ENCODE peak calls at places on chromosomes 4 and X, in four cellular contexts. N is H9, A is IMR-90, P is H1. K is an unnamed sample. For H3K4me1, the result is how much of the 10 kb centered on the place peaks cover.

GRCh38 chr4:108276690-108277089 is 108.0 kb upstream of the LEF1 start:
- DNase-seq in N (no peak), A (no peak), P (no peak), K (no peak)

GRCh38 chrX:12241026-12241425 is 102.8 kb downstream of the FRMPD4 start:
- DNase-seq in N (no peak), A (peak), P (no peak), K (no peak)

GRCh38 chrX:69109706-69110635 is 55.3 kb downstream of the PJA1 start:
- DNase-seq in N (peak), A (peak), P (no peak), K (peak)

GRCh38 chr4:98448923-98449322 is 187.7 kb downstream of the RAP1GDS1 start:
- DNase-seq in N (no peak), A (no peak), P (no peak), K (no peak)

GRCh38 chr4:173301518-173302201 is 32.5 kb downstream of the HMGB2 start:
- DNase-seq in N (no peak), A (peak), P (no peak), K (peak)

GRCh38 chr4:139704915-139705485 is 39.4 kb downstream of the MGST2 start:
- DNase-seq in N (no peak), A (peak), P (no peak), K (peak)

GRCh38 chr4:125313989-125314602 is 659 bp upstream of the FAT4 start:
- DNase-seq in N (no peak), A (peak), P (peak), K (peak)

GRCh38 chr4:14994242-14994641 is 8.0 kb upstream of the CPEB2 start:
- DNase-seq in N (no peak), A (peak), P (no peak), K (peak)

GRCh38 chr4:71009091-71009490 is 15.6 kb downstream of the DCK start:
- DNase-seq in N (no peak), A (peak), P (no peak), K (no peak)

GRCh38 chrX:71953946-71954345 is 43.3 kb downstream of the NHSL2 start:
- DNase-seq in N (no peak), A (no peak), P (no peak), K (no peak)

GRCh38 chr4:56757821-56758400 is 63.6 kb downstream of the SPINK2 start:
- DNase-seq in N (peak), A (peak), P (peak), K (peak)

GRCh38 chrX:10554612-10555270 is 65.6 kb downstream of the MID1 start:
- DNase-seq in N (no peak), A (no peak), P (no peak), K (no peak)
- H3K56ac ChIP-seq in N (no peak), A (no peak), P (no peak), K (no peak)

DNA sequence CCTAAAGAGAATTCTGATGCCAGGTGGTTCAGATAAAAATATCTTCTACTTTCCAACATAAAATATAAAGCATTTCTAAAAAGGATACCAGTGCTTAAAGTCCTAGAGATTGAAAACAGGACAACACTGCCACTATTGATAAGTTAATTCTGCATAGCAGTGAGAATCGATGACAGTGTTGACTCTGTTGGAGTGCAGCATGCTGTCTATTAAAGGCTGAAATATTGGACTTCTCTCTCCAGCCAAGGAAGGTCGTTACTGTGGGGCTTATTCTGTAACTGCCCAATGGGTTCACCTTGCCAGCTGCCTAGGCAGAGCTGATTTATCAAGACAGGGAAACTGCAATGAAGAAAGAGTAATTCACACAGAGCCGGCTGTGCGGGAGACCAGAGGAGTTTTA is 37.7 kb upstream of the PGM2 start:
- DNase-seq in N (no peak), A (no peak), P (no peak), K (no peak)
- H3K18ac ChIP-seq in N (no peak), A (no peak), P (no peak), K (no peak)

DNA sequence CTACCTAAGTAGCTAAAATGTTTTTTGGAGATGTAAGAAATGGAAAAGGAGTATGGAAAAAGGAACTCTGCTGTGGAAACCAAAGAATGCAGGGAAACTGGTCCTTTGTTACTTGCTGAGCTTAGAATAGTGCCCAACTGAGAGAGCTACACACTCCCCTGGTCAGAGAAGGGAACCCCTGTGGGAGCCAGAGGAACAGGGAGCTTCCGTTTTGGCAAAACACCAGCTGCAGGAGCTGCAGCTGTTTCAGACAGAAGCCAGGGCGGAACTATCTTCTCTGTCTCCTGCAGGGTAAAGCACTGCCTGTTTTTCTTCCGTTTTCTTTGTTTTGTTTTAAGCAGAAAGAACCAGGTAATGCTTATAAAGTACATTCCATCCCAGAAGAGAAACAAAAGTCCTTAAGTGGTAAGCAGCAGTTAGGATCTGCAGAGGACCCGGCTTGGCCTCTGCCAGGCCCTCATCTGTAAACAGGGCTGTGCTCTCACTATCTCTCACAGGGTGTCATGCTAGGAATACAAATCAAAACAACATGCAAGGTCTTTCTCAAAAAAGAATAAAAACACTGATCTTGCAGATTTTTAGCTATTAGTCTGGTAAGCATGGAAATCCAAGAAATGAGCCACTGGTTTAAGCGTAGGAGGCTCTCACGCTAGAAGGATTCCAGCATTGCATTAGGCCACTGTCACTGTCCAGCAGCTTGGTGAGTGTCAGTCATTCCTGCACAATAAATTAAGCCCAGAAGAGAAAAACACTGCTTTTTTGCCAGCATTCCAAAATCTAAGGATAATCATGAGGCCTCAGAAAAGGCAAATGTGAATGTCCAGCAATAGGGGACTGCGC is 76.1 kb downstream of the CHST7 start:
- DNase-seq in N (peak), A (peak), P (no peak), K (peak)
- H3K4me1 ChIP-seq in N (under half), A (under half), P (under half), K (under half)

GRCh38 chr4:122674371-122674770 is 53.5 kb upstream of the IL21 start:
- DNase-seq in N (no peak), A (no peak), P (no peak), K (peak)
- H3K56ac ChIP-seq in N (no peak), A (no peak), P (no peak), K (no peak)

GRCh38 chr4:5992171-5993062 is 25.8 kb downstream of the C4orf50 start:
- DNase-seq in N (peak), A (no peak), P (no peak), K (no peak)
- H3K18ac ChIP-seq in N (no peak), A (no peak), P (peak), K (no peak)

GRCh38 chr4:41203169-41203568 is 11.2 kb downstream of the APBB2 start:
- DNase-seq in N (no peak), A (peak), P (no peak), K (no peak)

GRCh38 chr4:41202356-41202755 is 12.0 kb downstream of the APBB2 start:
- DNase-seq in N (no peak), A (no peak), P (no peak), K (no peak)

GRCh38 chr4:41197495-41197894 is 16.8 kb downstream of the APBB2 start:
- DNase-seq in N (no peak), A (no peak), P (no peak), K (no peak)

GRCh38 chr4:41199788-41200187 is 14.6 kb downstream of the APBB2 start:
- DNase-seq in N (no peak), A (no peak), P (no peak), K (no peak)

DNA sequence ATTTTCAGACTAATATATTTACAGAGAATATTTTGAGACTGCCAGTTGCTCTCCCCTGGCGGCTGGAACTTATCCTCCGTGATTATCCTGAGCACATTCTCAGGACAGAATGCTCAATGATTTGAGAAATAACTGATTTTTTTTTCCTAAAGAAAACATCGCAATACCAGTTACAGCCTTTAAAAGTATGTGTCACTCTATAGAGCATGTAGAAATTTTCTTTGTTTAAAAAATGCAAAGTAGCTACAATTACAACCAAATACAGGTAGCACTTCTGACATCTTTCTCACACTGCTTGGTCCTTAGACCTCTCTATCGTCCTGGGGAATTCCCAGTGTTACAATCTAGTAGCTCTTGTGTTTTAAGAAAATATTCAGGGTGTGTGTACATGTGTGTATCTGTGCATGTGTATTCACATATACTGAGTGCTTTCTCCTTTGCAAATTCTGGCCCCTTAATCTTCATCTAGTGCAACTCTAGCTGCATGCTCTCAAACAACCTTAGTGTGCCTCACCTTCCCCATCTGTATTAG is 13.8 kb downstream of the APBB2 start:
- DNase-seq in N (no peak), A (no peak), P (no peak), K (no peak)
- H3K4me1 ChIP-seq in N (under half), A (under half), P (under half), K (under half)

GRCh38 chrX:334331-334891 is 15.8 kb upstream of the GTPBP6 start:
- DNase-seq in N (no peak), A (no peak), P (no peak), K (no peak)
- H3K56ac ChIP-seq in N (no peak), A (no peak), P (no peak), K (no peak)

GRCh38 chr4:8741513-8742226 is 130.0 kb downstream of the HMX1 start:
- DNase-seq in N (no peak), A (no peak), P (peak), K (no peak)
- H3K18ac ChIP-seq in N (no peak), A (no peak), P (no peak), K (no peak)

DNA sequence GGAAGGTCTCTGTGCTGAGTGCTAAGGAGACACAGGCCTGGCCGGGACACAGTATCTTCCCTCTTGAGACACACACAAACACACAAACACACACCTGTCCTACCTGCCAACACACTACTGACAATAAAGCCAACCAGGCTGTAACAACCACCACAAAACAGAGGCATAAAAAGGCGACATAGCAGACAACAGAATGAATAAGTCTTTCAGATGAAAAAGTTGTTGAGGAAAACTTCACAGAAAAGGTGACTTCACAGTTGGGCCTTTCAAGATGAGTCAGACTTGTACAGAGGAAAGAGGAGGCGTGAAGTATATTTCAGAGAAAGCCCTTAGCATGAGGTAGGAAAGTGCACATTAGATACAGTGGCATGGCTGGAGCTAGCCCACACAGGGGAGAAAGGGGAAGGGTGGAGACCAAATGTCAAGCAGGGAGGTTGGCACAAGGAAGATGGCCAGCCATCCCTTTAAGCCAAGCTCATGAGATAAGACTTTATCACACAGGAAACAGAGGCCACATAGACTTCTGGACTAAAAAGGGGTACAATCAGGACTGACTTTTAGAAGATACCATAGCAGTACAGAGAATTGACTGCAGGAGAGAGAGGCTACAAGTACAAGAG is 54.0 kb downstream of the SLC9A7 start:
- DNase-seq in N (no peak), A (peak), P (no peak), K (no peak)
- H3K4me1 ChIP-seq in N (under half), A (under half), P (under half), K (under half)